ENCODE peak calls at places on chromosomes 3 and 15, in five cellular contexts. One of them, this sample, is unnamed.

GRCh38 chr3:48187579-48188265 is 495 bp downstream of the CDC25A start:
- DNase-seq in pancreas: peak; percentile 82
- DNase-seq in fibroblast of lung: peak; percentile 82
- DNase-seq in left lung: no peak
- DNase-seq in PC-9: no peak
- DNase-seq in this sample: peak; percentile 69

GRCh38 chr15:77506311-77507150 is 85.8 kb downstream of the HMG20A start:
- DNase-seq in PC-9: no peak
- DNase-seq in pancreas: no peak
- DNase-seq in left lung: peak; percentile 75
- DNase-seq in fibroblast of lung: no peak
- DNase-seq in this sample: peak; percentile 89

GRCh38 chr3:175432338-175433025 is 573.3 kb downstream of the NAALADL2 start:
- DNase-seq in left lung: no peak
- DNase-seq in PC-9: no peak
- DNase-seq in pancreas: no peak
- DNase-seq in fibroblast of lung: peak; percentile 53
- DNase-seq in this sample: no peak

GRCh38 chr15:84079885-84080777 is 155.4 kb upstream of the GOLGA6L4 start:
- DNase-seq in PC-9: no peak
- DNase-seq in pancreas: peak; percentile 69
- DNase-seq in left lung: no peak
- DNase-seq in fibroblast of lung: peak; percentile 17
- DNase-seq in this sample: peak; percentile 30

GRCh38 chr3:59920801-59921200 is 871.0 kb upstream of the CFAP20DC start:
- DNase-seq in pancreas: no peak
- DNase-seq in fibroblast of lung: no peak
- DNase-seq in PC-9: no peak
- DNase-seq in left lung: no peak
- DNase-seq in this sample: no peak

GRCh38 chr15:87547470-87548181 is 708.9 kb downstream of the NTRK3 start:
- DNase-seq in left lung: no peak
- DNase-seq in pancreas: no peak
- DNase-seq in PC-9: no peak
- DNase-seq in fibroblast of lung: no peak
- DNase-seq in this sample: no peak

GRCh38 chr3:157132341-157132740 is 27.6 kb downstream of the CCNL1 start:
- DNase-seq in pancreas: no peak
- DNase-seq in PC-9: no peak
- DNase-seq in fibroblast of lung: no peak
- DNase-seq in left lung: no peak
- DNase-seq in this sample: no peak

GRCh38 chr15:65796610-65797012 is 4.5 kb upstream of the DENND4A start:
- DNase-seq in pancreas: no peak
- DNase-seq in left lung: no peak
- DNase-seq in PC-9: peak; percentile 73
- DNase-seq in fibroblast of lung: peak; percentile 60
- DNase-seq in this sample: no peak

GRCh38 chr15:49621327-49622210 is 721 bp downstream of the DTWD1 start:
- DNase-seq in left lung: no peak
- DNase-seq in pancreas: no peak
- DNase-seq in fibroblast of lung: peak; percentile 27
- DNase-seq in PC-9: no peak
- DNase-seq in this sample: no peak

GRCh38 chr3:48047841-48048456 is 31.7 kb upstream of the MAP4 start:
- DNase-seq in PC-9: peak; percentile 41
- DNase-seq in left lung: no peak
- DNase-seq in fibroblast of lung: peak; percentile 21
- DNase-seq in pancreas: no peak
- DNase-seq in this sample: no peak

GRCh38 chr3:27699067-27699466 is 23.1 kb downstream of the EOMES start:
- DNase-seq in pancreas: no peak
- DNase-seq in fibroblast of lung: no peak
- DNase-seq in PC-9: no peak
- DNase-seq in left lung: no peak
- DNase-seq in this sample: no peak

GRCh38 chr15:45242289-45242688 is 9.7 kb upstream of the SLC28A2 start:
- DNase-seq in fibroblast of lung: peak; percentile 13
- DNase-seq in PC-9: no peak
- DNase-seq in pancreas: no peak
- DNase-seq in left lung: no peak
- DNase-seq in this sample: no peak
- H3K9me3 ChIP-seq in fibroblast of lung: no peaks in the 10 kb centered on the region
- H3K9me3 ChIP-seq in PC-9: peaks cover 13% of the 10 kb centered on the region
- H3K9me3 ChIP-seq in pancreas: no peaks in the 10 kb centered on the region
- H3K9me3 ChIP-seq in left lung: peaks cover 3% of the 10 kb centered on the region
- H3K9me3 ChIP-seq in this sample: peaks cover 65% of the 10 kb centered on the region

GRCh38 chr3:52402706-52403270 is 42.1 kb downstream of the SEMA3G start:
- DNase-seq in PC-9: no peak
- DNase-seq in fibroblast of lung: no peak
- DNase-seq in pancreas: no peak
- DNase-seq in left lung: no peak
- DNase-seq in this sample: no peak
- H3K27ac ChIP-seq in PC-9: no peak overlapping the region
- H3K27ac ChIP-seq in fibroblast of lung: no peak overlapping the region
- H3K27ac ChIP-seq in pancreas: no peak overlapping the region
- H3K27ac ChIP-seq in left lung: no peak overlapping the region
- H3K27ac ChIP-seq in this sample: no peak overlapping the region

GRCh38 chr3:44729384-44729910 is at the start of gene ZNF501:
- DNase-seq in fibroblast of lung: peak; percentile 96
- DNase-seq in pancreas: peak; percentile 96
- DNase-seq in left lung: peak; percentile 93
- DNase-seq in PC-9: peak; percentile 80
- DNase-seq in this sample: peak; percentile 96
- H3K9me3 ChIP-seq in fibroblast of lung: peaks cover 1% of the 10 kb centered on the region
- H3K9me3 ChIP-seq in pancreas: no peaks in the 10 kb centered on the region
- H3K9me3 ChIP-seq in left lung: peaks cover 6% of the 10 kb centered on the region
- H3K9me3 ChIP-seq in PC-9: peaks cover 32% of the 10 kb centered on the region
- H3K9me3 ChIP-seq in this sample: no peaks in the 10 kb centered on the region

GRCh38 chr15:39239562-39239961 is 341.3 kb upstream of the THBS1 start:
- DNase-seq in left lung: no peak
- DNase-seq in PC-9: peak; percentile 67
- DNase-seq in fibroblast of lung: peak; percentile 47
- DNase-seq in pancreas: no peak
- DNase-seq in this sample: no peak

GRCh38 chr15:39232512-39232911 is 348.4 kb upstream of the THBS1 start:
- DNase-seq in PC-9: peak; percentile 44
- DNase-seq in left lung: no peak
- DNase-seq in pancreas: no peak
- DNase-seq in fibroblast of lung: peak; percentile 66
- DNase-seq in this sample: no peak

GRCh38 chr15:39236375-39236774 is 344.5 kb upstream of the THBS1 start:
- DNase-seq in PC-9: no peak
- DNase-seq in left lung: no peak
- DNase-seq in fibroblast of lung: no peak
- DNase-seq in pancreas: no peak
- DNase-seq in this sample: no peak

GRCh38 chr15:39238443-39238842 is 342.4 kb upstream of the THBS1 start:
- DNase-seq in left lung: no peak
- DNase-seq in fibroblast of lung: no peak
- DNase-seq in PC-9: no peak
- DNase-seq in pancreas: no peak
- DNase-seq in this sample: no peak

DNA sequence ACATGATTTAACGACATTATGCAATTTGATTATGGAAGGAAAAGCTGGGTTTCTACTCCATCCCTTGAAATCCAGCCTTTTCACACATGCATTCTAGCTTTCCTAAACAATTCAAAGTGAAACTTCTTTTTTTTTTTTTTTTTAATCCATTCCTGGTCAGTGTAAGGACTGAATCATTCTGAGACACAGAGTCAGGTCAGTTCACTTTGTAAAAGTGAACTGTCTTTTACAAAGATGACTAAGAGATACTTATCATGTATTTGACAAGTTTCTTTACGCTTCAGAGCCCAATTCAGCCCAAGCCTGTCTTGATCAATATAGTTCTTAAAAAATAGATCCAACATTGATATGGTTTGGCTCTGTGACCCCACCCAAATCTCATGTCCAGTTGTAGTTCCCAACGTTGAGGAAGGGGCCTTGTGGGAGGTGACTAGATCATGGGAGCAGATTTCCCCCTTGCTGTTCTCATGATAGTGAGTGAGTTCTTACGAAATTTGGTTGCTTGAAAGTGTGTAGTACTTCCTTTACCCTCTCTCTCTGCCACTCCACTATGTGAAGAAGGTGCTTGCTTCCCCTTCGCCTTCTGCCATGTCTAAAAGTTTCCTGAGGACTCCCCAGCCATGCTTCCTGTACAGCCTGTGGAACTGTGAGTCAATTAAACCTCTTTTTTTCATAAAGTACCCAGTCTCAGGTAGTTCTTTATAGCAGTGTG is 345.6 kb upstream of the THBS1 start:
- DNase-seq in fibroblast of lung: peak; percentile 34
- DNase-seq in pancreas: no peak
- DNase-seq in left lung: no peak
- DNase-seq in PC-9: peak; percentile 87
- DNase-seq in this sample: no peak
- H3K27ac ChIP-seq in fibroblast of lung: no peak overlapping the region
- H3K27ac ChIP-seq in pancreas: no peak overlapping the region
- H3K27ac ChIP-seq in left lung: no peak overlapping the region
- H3K27ac ChIP-seq in PC-9: peak overlapping the region; percentile 82
- H3K27ac ChIP-seq in this sample: no peak overlapping the region

GRCh38 chr3:111368061-111368460 is 173.9 kb upstream of the CD96 start:
- DNase-seq in PC-9: no peak
- DNase-seq in left lung: no peak
- DNase-seq in pancreas: no peak
- DNase-seq in fibroblast of lung: peak; percentile 43
- DNase-seq in this sample: no peak

GRCh38 chr3:111369953-111370352 is 172.0 kb upstream of the CD96 start:
- DNase-seq in fibroblast of lung: no peak
- DNase-seq in left lung: no peak
- DNase-seq in pancreas: no peak
- DNase-seq in PC-9: no peak
- DNase-seq in this sample: no peak

GRCh38 chr3:111373861-111374260 is 168.1 kb upstream of the CD96 start:
- DNase-seq in fibroblast of lung: no peak
- DNase-seq in pancreas: no peak
- DNase-seq in PC-9: no peak
- DNase-seq in left lung: no peak
- DNase-seq in this sample: no peak

DNA sequence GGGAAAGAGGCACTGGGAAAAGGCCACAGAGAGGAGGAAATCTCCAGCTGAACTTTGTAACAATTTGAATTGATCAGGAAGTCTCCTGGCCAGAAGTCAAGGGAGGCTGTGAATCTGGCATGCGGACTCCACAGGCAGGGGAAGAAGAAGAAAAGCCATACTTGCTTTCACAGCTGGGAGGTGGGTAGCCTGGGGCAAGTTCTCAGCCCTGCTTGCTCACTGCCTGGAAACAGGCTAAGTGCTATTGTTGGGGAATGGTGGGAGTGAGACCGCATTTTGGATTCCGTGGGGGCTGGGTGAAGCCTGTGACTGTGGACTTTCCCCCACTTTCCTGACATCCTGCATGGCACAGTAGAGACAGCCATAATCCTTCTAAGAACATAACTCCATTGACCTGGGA is 168.8 kb upstream of the CD96 start:
- DNase-seq in left lung: no peak
- DNase-seq in fibroblast of lung: no peak
- DNase-seq in PC-9: no peak
- DNase-seq in pancreas: no peak
- DNase-seq in this sample: no peak
- H3K9me3 ChIP-seq in left lung: no peaks in the 10 kb centered on the region
- H3K9me3 ChIP-seq in fibroblast of lung: no peaks in the 10 kb centered on the region
- H3K9me3 ChIP-seq in PC-9: no peaks in the 10 kb centered on the region
- H3K9me3 ChIP-seq in pancreas: no peaks in the 10 kb centered on the region
- H3K9me3 ChIP-seq in this sample: no peaks in the 10 kb centered on the region

GRCh38 chr3:188435266-188435665 is 281.3 kb downstream of the LPP start:
- DNase-seq in pancreas: no peak
- DNase-seq in PC-9: no peak
- DNase-seq in left lung: no peak
- DNase-seq in fibroblast of lung: no peak
- DNase-seq in this sample: no peak

GRCh38 chr3:188442430-188442829 is 288.5 kb downstream of the LPP start:
- DNase-seq in PC-9: no peak
- DNase-seq in pancreas: no peak
- DNase-seq in fibroblast of lung: no peak
- DNase-seq in left lung: no peak
- DNase-seq in this sample: no peak

GRCh38 chr3:188439080-188439479 is 285.1 kb downstream of the LPP start:
- DNase-seq in left lung: no peak
- DNase-seq in fibroblast of lung: no peak
- DNase-seq in pancreas: no peak
- DNase-seq in PC-9: no peak
- DNase-seq in this sample: no peak

GRCh38 chr3:188437921-188438320 is 284.0 kb downstream of the LPP start:
- DNase-seq in fibroblast of lung: no peak
- DNase-seq in pancreas: no peak
- DNase-seq in left lung: no peak
- DNase-seq in PC-9: no peak
- DNase-seq in this sample: no peak

GRCh38 chr3:188440563-188440962 is 286.6 kb downstream of the LPP start:
- DNase-seq in fibroblast of lung: no peak
- DNase-seq in PC-9: no peak
- DNase-seq in pancreas: no peak
- DNase-seq in left lung: no peak
- DNase-seq in this sample: no peak
- H3K27ac ChIP-seq in fibroblast of lung: no peak overlapping the region
- H3K27ac ChIP-seq in PC-9: no peak overlapping the region
- H3K27ac ChIP-seq in pancreas: no peak overlapping the region
- H3K27ac ChIP-seq in left lung: peak overlapping the region; percentile 88
- H3K27ac ChIP-seq in this sample: no peak overlapping the region

GRCh38 chr3:50161320-50161719 is 6.2 kb downstream of the SEMA3F start:
- DNase-seq in PC-9: no peak
- DNase-seq in fibroblast of lung: no peak
- DNase-seq in pancreas: no peak
- DNase-seq in left lung: no peak
- DNase-seq in this sample: no peak
- H3K9me3 ChIP-seq in PC-9: no peaks in the 10 kb centered on the region
- H3K9me3 ChIP-seq in fibroblast of lung: no peaks in the 10 kb centered on the region
- H3K9me3 ChIP-seq in pancreas: no peaks in the 10 kb centered on the region
- H3K9me3 ChIP-seq in left lung: no peaks in the 10 kb centered on the region
- H3K9me3 ChIP-seq in this sample: no peaks in the 10 kb centered on the region